ENCODE peak calls at places on chromosomes 5 and 9, in seven cellular contexts. One of them, this sample, is unnamed.

GRCh38 chr5:98741926-98742325 is 31.5 kb upstream of the RGMB start:
- DNase-seq in right atrium auricular region: no peak
- DNase-seq in right lobe of liver: no peak
- DNase-seq in WERI-Rb-1: no peak
- DNase-seq in fibroblast of lung: no peak
- DNase-seq in Caco-2: no peak
- DNase-seq in brain microvascular endothelial cell: no peak
- DNase-seq in this sample: no peak

GRCh38 chr5:154857091-154857533 is 1.3 kb upstream of the CNOT8 start:
- DNase-seq in right lobe of liver: no peak
- DNase-seq in right atrium auricular region: peak; percentile 91
- DNase-seq in fibroblast of lung: no peak
- DNase-seq in WERI-Rb-1: no peak
- DNase-seq in brain microvascular endothelial cell: no peak
- DNase-seq in Caco-2: peak; percentile 31
- DNase-seq in this sample: no peak

GRCh38 chr5:127306036-127306435 is 15.4 kb downstream of the MEGF10 start:
- DNase-seq in WERI-Rb-1: no peak
- DNase-seq in Caco-2: no peak
- DNase-seq in right atrium auricular region: no peak
- DNase-seq in right lobe of liver: no peak
- DNase-seq in brain microvascular endothelial cell: no peak
- DNase-seq in fibroblast of lung: no peak
- DNase-seq in this sample: no peak

GRCh38 chr5:160167623-160168165 is 48.4 kb upstream of the PWWP2A start:
- DNase-seq in Caco-2: no peak
- DNase-seq in right lobe of liver: peak; percentile 6
- DNase-seq in brain microvascular endothelial cell: no peak
- DNase-seq in WERI-Rb-1: no peak
- DNase-seq in fibroblast of lung: no peak
- DNase-seq in right atrium auricular region: no peak
- DNase-seq in this sample: no peak

GRCh38 chr9:33818832-33819500 is 2.0 kb downstream of the UBE2R2 start:
- DNase-seq in WERI-Rb-1: no peak
- DNase-seq in right atrium auricular region: no peak
- DNase-seq in right lobe of liver: no peak
- DNase-seq in brain microvascular endothelial cell: no peak
- DNase-seq in fibroblast of lung: peak; percentile 63
- DNase-seq in Caco-2: no peak
- DNase-seq in this sample: peak; percentile 21

GRCh38 chr9:87259543-87259942 is 238.1 kb upstream of the DAPK1 start:
- DNase-seq in right lobe of liver: no peak
- DNase-seq in WERI-Rb-1: no peak
- DNase-seq in right atrium auricular region: no peak
- DNase-seq in Caco-2: no peak
- DNase-seq in brain microvascular endothelial cell: peak; percentile 39
- DNase-seq in fibroblast of lung: no peak
- DNase-seq in this sample: no peak

GRCh38 chr5:30894811-30895210 is 298.7 kb upstream of the CDH6 start:
- DNase-seq in WERI-Rb-1: no peak
- DNase-seq in Caco-2: no peak
- DNase-seq in fibroblast of lung: peak; percentile 76
- DNase-seq in right lobe of liver: no peak
- DNase-seq in brain microvascular endothelial cell: peak; percentile 32
- DNase-seq in right atrium auricular region: no peak
- DNase-seq in this sample: no peak

GRCh38 chr5:7878381-7878873 is 9.5 kb downstream of the MTRR start:
- DNase-seq in fibroblast of lung: peak; percentile 79
- DNase-seq in right lobe of liver: no peak
- DNase-seq in Caco-2: no peak
- DNase-seq in right atrium auricular region: no peak
- DNase-seq in brain microvascular endothelial cell: peak; percentile 22
- DNase-seq in WERI-Rb-1: no peak
- DNase-seq in this sample: peak; percentile 62

GRCh38 chr9:6575324-6575758 is 70.2 kb downstream of the GLDC start:
- DNase-seq in WERI-Rb-1: no peak
- DNase-seq in right atrium auricular region: no peak
- DNase-seq in right lobe of liver: no peak
- DNase-seq in fibroblast of lung: no peak
- DNase-seq in Caco-2: no peak
- DNase-seq in brain microvascular endothelial cell: no peak
- DNase-seq in this sample: no peak

GRCh38 chr9:94950733-94951590 is 224.5 kb downstream of the AOPEP start:
- DNase-seq in fibroblast of lung: peak; percentile 71
- DNase-seq in Caco-2: no peak
- DNase-seq in right atrium auricular region: no peak
- DNase-seq in right lobe of liver: no peak
- DNase-seq in brain microvascular endothelial cell: no peak
- DNase-seq in WERI-Rb-1: no peak
- DNase-seq in this sample: peak; percentile 67

GRCh38 chr5:157166494-157167218 is 592 bp upstream of the GARIN3 start:
- DNase-seq in fibroblast of lung: no peak
- DNase-seq in Caco-2: no peak
- DNase-seq in right atrium auricular region: peak; percentile 40
- DNase-seq in brain microvascular endothelial cell: no peak
- DNase-seq in right lobe of liver: no peak
- DNase-seq in WERI-Rb-1: no peak
- DNase-seq in this sample: no peak

GRCh38 chr5:68456756-68457217 is 241.2 kb downstream of the PIK3R1 start:
- DNase-seq in right atrium auricular region: no peak
- DNase-seq in fibroblast of lung: peak; percentile 70
- DNase-seq in Caco-2: no peak
- DNase-seq in WERI-Rb-1: no peak
- DNase-seq in right lobe of liver: no peak
- DNase-seq in brain microvascular endothelial cell: peak; percentile 28
- DNase-seq in this sample: no peak

GRCh38 chr9:131423171-131423581 is 29.3 kb downstream of the PRRC2B start:
- DNase-seq in right atrium auricular region: peak; percentile 72
- DNase-seq in right lobe of liver: peak; percentile 73
- DNase-seq in WERI-Rb-1: no peak
- DNase-seq in Caco-2: no peak
- DNase-seq in fibroblast of lung: peak; percentile 96
- DNase-seq in brain microvascular endothelial cell: peak; percentile 89
- DNase-seq in this sample: peak; percentile 79

GRCh38 chr5:116075117-116075910 is 9.5 kb upstream of the COMMD10 start:
- DNase-seq in fibroblast of lung: peak; percentile 27
- DNase-seq in right atrium auricular region: no peak
- DNase-seq in WERI-Rb-1: no peak
- DNase-seq in right lobe of liver: no peak
- DNase-seq in brain microvascular endothelial cell: no peak
- DNase-seq in Caco-2: no peak
- DNase-seq in this sample: no peak

GRCh38 chr9:131475956-131476776 is 26.6 kb upstream of the POMT1 start:
- DNase-seq in brain microvascular endothelial cell: no peak
- DNase-seq in Caco-2: no peak
- DNase-seq in right lobe of liver: peak; percentile 55
- DNase-seq in WERI-Rb-1: peak; percentile 39
- DNase-seq in right atrium auricular region: no peak
- DNase-seq in fibroblast of lung: no peak
- DNase-seq in this sample: no peak

GRCh38 chr5:15501057-15501791 is 1.2 kb downstream of the FBXL7 start:
- DNase-seq in right lobe of liver: no peak
- DNase-seq in WERI-Rb-1: peak; percentile 69
- DNase-seq in fibroblast of lung: peak; percentile 91
- DNase-seq in Caco-2: no peak
- DNase-seq in right atrium auricular region: peak; percentile 69
- DNase-seq in brain microvascular endothelial cell: peak; percentile 86
- DNase-seq in this sample: peak; percentile 80

GRCh38 chr5:153891394-153891793 is 147.3 kb downstream of the FAM114A2 start:
- DNase-seq in brain microvascular endothelial cell: no peak
- DNase-seq in right lobe of liver: no peak
- DNase-seq in right atrium auricular region: no peak
- DNase-seq in WERI-Rb-1: no peak
- DNase-seq in Caco-2: no peak
- DNase-seq in fibroblast of lung: no peak
- DNase-seq in this sample: no peak

GRCh38 chr5:73451218-73452130 is 2.9 kb upstream of the FOXD1 start:
- DNase-seq in Caco-2: peak; percentile 85
- DNase-seq in brain microvascular endothelial cell: no peak
- DNase-seq in fibroblast of lung: peak; percentile 56
- DNase-seq in right atrium auricular region: no peak
- DNase-seq in right lobe of liver: peak; percentile 74
- DNase-seq in WERI-Rb-1: peak; percentile 79
- DNase-seq in this sample: peak; percentile 79

GRCh38 chr5:55220433-55221185 is 6.5 kb downstream of the MCIDAS start:
- DNase-seq in fibroblast of lung: peak; percentile 8
- DNase-seq in right lobe of liver: no peak
- DNase-seq in right atrium auricular region: no peak
- DNase-seq in brain microvascular endothelial cell: no peak
- DNase-seq in Caco-2: no peak
- DNase-seq in WERI-Rb-1: peak; percentile 78
- DNase-seq in this sample: peak; percentile 24

GRCh38 chr9:84140535-84141101 is 160.0 kb downstream of the RMI1 start:
- DNase-seq in Caco-2: peak; percentile 1
- DNase-seq in brain microvascular endothelial cell: no peak
- DNase-seq in fibroblast of lung: peak; percentile 12
- DNase-seq in WERI-Rb-1: no peak
- DNase-seq in right atrium auricular region: no peak
- DNase-seq in right lobe of liver: no peak
- DNase-seq in this sample: peak; percentile 40

GRCh38 chr5:145637396-145637795 is 197.7 kb downstream of the PRELID2 start:
- DNase-seq in brain microvascular endothelial cell: no peak
- DNase-seq in Caco-2: no peak
- DNase-seq in fibroblast of lung: peak; percentile 92
- DNase-seq in right atrium auricular region: no peak
- DNase-seq in right lobe of liver: no peak
- DNase-seq in WERI-Rb-1: no peak
- DNase-seq in this sample: no peak

GRCh38 chr9:110047955-110048472 is 159.9 kb downstream of the C9orf152 start:
- DNase-seq in right lobe of liver: no peak
- DNase-seq in right atrium auricular region: no peak
- DNase-seq in fibroblast of lung: peak; percentile 20
- DNase-seq in Caco-2: no peak
- DNase-seq in brain microvascular endothelial cell: no peak
- DNase-seq in WERI-Rb-1: peak; percentile 55
- DNase-seq in this sample: no peak

GRCh38 chr5:176596689-176597416 is 13.1 kb downstream of the GPRIN1 start:
- DNase-seq in right atrium auricular region: no peak
- DNase-seq in brain microvascular endothelial cell: no peak
- DNase-seq in WERI-Rb-1: no peak
- DNase-seq in fibroblast of lung: no peak
- DNase-seq in right lobe of liver: peak; percentile 65
- DNase-seq in Caco-2: no peak
- DNase-seq in this sample: peak; percentile 56

GRCh38 chr5:68484307-68485068 is 268.9 kb downstream of the PIK3R1 start:
- DNase-seq in fibroblast of lung: peak; percentile 66
- DNase-seq in brain microvascular endothelial cell: peak; percentile 20
- DNase-seq in Caco-2: no peak
- DNase-seq in right lobe of liver: no peak
- DNase-seq in right atrium auricular region: no peak
- DNase-seq in WERI-Rb-1: no peak
- DNase-seq in this sample: peak; percentile 36

GRCh38 chr9:21965401-21965951 is 28.7 kb downstream of the CDKN2A start:
- DNase-seq in WERI-Rb-1: no peak
- DNase-seq in right atrium auricular region: no peak
- DNase-seq in right lobe of liver: peak; percentile 69
- DNase-seq in fibroblast of lung: peak; percentile 75
- DNase-seq in brain microvascular endothelial cell: peak; percentile 83
- DNase-seq in Caco-2: peak; percentile 79
- DNase-seq in this sample: peak; percentile 82
- TF ChIP-seq CTCF in WERI-Rb-1: no peak
- TF ChIP-seq CTCF in right atrium auricular region: no peak
- TF ChIP-seq CTCF in right lobe of liver: peak; percentile 41
- TF ChIP-seq CTCF in fibroblast of lung: peak; percentile 53
- TF ChIP-seq CTCF in brain microvascular endothelial cell: peak; percentile 93
- TF ChIP-seq CTCF in Caco-2: peak; percentile 74
- TF ChIP-seq CTCF in this sample: peak; percentile 83

DNA sequence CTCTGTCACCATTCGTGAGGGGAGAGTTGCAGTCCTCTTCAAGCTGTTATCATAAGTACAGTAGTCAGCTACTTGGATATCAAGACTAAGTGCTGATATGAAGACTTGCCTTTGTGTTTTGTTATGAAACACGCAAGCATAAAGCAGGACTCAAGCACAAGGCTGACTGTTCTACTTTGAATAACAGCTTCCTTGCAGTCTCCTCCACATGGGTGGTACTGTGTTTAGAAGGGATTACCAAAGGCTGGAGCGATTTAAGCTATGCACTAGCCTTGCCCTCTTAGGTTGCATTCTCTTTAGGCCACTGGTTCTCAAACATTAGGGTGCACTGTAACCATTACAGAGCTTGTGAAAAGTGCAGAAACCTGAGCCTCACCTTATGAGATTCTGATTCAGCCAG is 41.4 kb downstream of the SLC25A51 start:
- DNase-seq in right atrium auricular region: no peak
- DNase-seq in WERI-Rb-1: no peak
- DNase-seq in brain microvascular endothelial cell: no peak
- DNase-seq in fibroblast of lung: no peak
- DNase-seq in Caco-2: no peak
- DNase-seq in right lobe of liver: no peak
- DNase-seq in this sample: no peak
- H3K36me3 ChIP-seq in right atrium auricular region: peaks cover 13% of the 10 kb centered on the region
- H3K36me3 ChIP-seq in WERI-Rb-1: peaks cover 29% of the 10 kb centered on the region
- H3K36me3 ChIP-seq in brain microvascular endothelial cell: peaks cover 24% of the 10 kb centered on the region
- H3K36me3 ChIP-seq in fibroblast of lung: peaks cover 9% of the 10 kb centered on the region
- H3K36me3 ChIP-seq in Caco-2: no peaks in the 10 kb centered on the region
- H3K36me3 ChIP-seq in right lobe of liver: no peaks in the 10 kb centered on the region
- H3K36me3 ChIP-seq in this sample: peaks cover 26% of the 10 kb centered on the region

DNA sequence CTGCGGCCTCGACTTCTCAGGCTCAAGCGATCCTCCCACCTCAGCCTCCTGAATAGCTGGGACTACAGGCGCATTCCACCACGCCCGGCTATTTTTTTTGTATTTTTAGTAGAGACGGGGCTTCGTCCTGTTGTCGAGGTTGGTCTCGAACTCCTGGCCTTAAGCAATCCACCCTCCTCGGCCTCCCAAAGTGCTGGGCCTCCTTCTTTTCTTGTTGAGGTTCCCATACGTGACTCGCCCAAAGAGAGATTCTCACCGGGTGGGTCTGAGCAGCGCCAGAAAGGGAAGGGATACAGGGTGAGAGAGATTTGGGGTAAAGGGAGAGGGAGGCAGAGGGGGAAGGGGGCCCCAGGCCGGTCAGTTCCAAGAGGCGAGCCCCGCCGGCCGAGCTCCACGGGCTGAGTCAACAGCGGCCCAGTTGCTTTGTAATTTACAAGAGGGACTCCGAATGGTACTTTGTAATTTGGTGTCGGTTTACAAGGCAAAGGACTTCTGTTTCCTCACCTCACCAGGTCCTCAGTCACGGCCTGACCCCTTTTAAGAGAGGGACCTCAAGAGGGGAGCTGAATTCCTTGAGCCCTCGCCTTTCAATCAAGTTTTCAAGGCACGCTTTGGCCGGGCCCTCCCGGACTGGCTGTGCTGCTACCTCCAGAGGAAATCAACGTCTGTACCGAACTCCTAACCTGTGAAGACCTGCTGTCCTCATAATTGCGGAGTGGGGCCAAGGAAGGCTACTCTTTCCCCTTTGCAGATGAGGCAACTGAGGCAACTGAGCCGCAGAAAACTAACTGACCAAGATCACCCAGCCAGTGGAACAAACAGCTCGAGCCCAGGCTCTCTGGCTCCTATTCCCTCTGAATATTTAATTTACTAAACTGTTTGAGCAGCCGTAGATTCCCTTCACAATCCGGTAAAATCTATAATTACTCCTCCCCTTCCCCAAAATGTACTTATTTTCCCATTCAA is 3.2 kb upstream of the DMRT2 start:
- DNase-seq in right atrium auricular region: no peak
- DNase-seq in brain microvascular endothelial cell: no peak
- DNase-seq in right lobe of liver: no peak
- DNase-seq in WERI-Rb-1: no peak
- DNase-seq in fibroblast of lung: no peak
- DNase-seq in Caco-2: no peak
- DNase-seq in this sample: no peak
- H3K4me3 ChIP-seq in right atrium auricular region: peak overlapping the region; percentile 34
- H3K4me3 ChIP-seq in brain microvascular endothelial cell: no peak overlapping the region
- H3K4me3 ChIP-seq in right lobe of liver: peak overlapping the region; percentile 23
- H3K4me3 ChIP-seq in WERI-Rb-1: no peak overlapping the region
- H3K4me3 ChIP-seq in fibroblast of lung: peak overlapping the region; percentile 63
- H3K4me3 ChIP-seq in Caco-2: no peak overlapping the region
- H3K4me3 ChIP-seq in this sample: no peak overlapping the region

GRCh38 chr5:1125030-1125357 is 13.1 kb upstream of the SLC12A7 start:
- DNase-seq in right lobe of liver: peak; percentile 51
- DNase-seq in WERI-Rb-1: no peak
- DNase-seq in fibroblast of lung: peak; percentile 9
- DNase-seq in right atrium auricular region: peak; percentile 81
- DNase-seq in brain microvascular endothelial cell: no peak
- DNase-seq in Caco-2: no peak
- DNase-seq in this sample: peak; percentile 64
- TF ChIP-seq CTCF in right lobe of liver: no peak
- TF ChIP-seq CTCF in WERI-Rb-1: no peak
- TF ChIP-seq CTCF in fibroblast of lung: no peak
- TF ChIP-seq CTCF in right atrium auricular region: no peak
- TF ChIP-seq CTCF in brain microvascular endothelial cell: no peak
- TF ChIP-seq CTCF in Caco-2: no peak
- TF ChIP-seq CTCF in this sample: no peak